ENCODE peak calls at places on chromosomes 1 and 21, in nine cellular contexts. E, O, T, K, L, J, D, S and Q are unnamed samples.

GRCh38 chr1:234919061-234919755 is 209.4 kb downstream of the TOMM20 start:
- DNase-seq in E (peak), O (no peak), T (no peak), K (no peak), L (no peak), J (no peak), D (peak), S (peak), Q (no peak)

GRCh38 chr1:94927405-94928175 is 680 bp upstream of the CNN3 start:
- DNase-seq in E (no peak), O (no peak), T (peak), K (no peak), L (no peak), J (no peak), D (peak), S (no peak), Q (no peak)

GRCh38 chr1:39877980-39878956 is 5.0 kb downstream of the TRIT1 start:
- DNase-seq in E (no peak), O (no peak), T (no peak), K (no peak), L (no peak), J (no peak), D (no peak), S (no peak), Q (no peak)

GRCh38 chr1:178864326-178864725 is 6.6 kb downstream of the ANGPTL1 start:
- DNase-seq in E (no peak), O (no peak), T (peak), K (no peak), L (no peak), J (no peak), D (no peak), S (no peak), Q (no peak)

GRCh38 chr1:47572731-47573505 is 135.1 kb downstream of the FOXD2 start:
- DNase-seq in E (no peak), O (no peak), T (no peak), K (no peak), L (no peak), J (no peak), D (peak), S (no peak), Q (no peak)

GRCh38 chr21:39384674-39385298 is 35.9 kb upstream of the HMGN1 start:
- DNase-seq in E (no peak), O (peak), T (peak), K (peak), L (no peak), J (no peak), D (no peak), S (no peak), Q (no peak)

GRCh38 chr1:177586429-177586828 is 383.4 kb downstream of the SEC16B start:
- DNase-seq in E (no peak), O (no peak), T (peak), K (no peak), L (no peak), J (no peak), D (no peak), S (no peak), Q (no peak)

GRCh38 chr1:85762804-85763203 is 54.6 kb upstream of the ZNHIT6 start:
- DNase-seq in E (no peak), O (no peak), T (no peak), K (no peak), L (no peak), J (no peak), D (no peak), S (no peak), Q (no peak)

GRCh38 chr21:28215214-28215954 is 777.3 kb downstream of the LTN1 start:
- DNase-seq in E (no peak), O (no peak), T (peak), K (no peak), L (no peak), J (no peak), D (no peak), S (peak), Q (no peak)

GRCh38 chr1:228849011-228849541 is 113.8 kb downstream of the RHOU start:
- DNase-seq in E (peak), O (no peak), T (no peak), K (no peak), L (no peak), J (no peak), D (no peak), S (no peak), Q (no peak)

GRCh38 chr1:7679873-7680790 is 91.0 kb upstream of the VAMP3 start:
- DNase-seq in E (peak), O (peak), T (peak), K (peak), L (no peak), J (no peak), D (peak), S (peak), Q (no peak)

GRCh38 chr1:6601049-6601864 is 1.4 kb downstream of the KLHL21 start:
- DNase-seq in E (peak), O (peak), T (peak), K (peak), L (peak), J (no peak), D (peak), S (peak), Q (peak)

GRCh38 chr1:28241633-28242241 is 5.8 kb downstream of the ATP5IF1 start:
- DNase-seq in E (no peak), O (no peak), T (no peak), K (no peak), L (no peak), J (no peak), D (no peak), S (no peak), Q (no peak)

DNA sequence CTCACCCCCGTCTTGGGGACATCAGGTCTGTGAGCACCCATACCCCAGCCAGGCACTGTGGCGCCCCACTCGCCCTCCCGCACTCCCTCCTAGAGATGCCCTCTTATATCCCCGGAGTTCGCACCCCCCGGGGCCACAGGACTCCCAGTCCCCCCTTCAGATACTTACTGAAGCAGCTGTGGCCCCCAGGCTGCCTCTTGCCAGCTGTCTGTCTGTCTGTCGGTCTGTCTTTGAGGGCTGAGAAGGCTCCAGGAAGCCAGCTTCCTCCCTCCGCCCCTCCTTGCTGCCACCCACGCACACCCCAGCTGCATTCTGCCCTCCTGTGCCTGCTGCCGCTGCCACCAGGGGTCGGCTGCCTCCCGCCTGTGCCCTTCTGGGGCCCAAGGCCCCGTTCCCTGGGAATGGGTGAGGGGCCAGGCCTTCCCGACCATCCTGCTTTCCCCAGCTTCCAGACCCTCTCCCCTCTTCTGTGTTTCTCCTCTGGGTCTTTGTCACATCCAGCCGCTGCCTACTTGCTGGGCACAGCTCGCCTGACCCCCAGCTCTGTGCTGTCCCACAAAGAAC is at the start of gene PTPN7:
- DNase-seq in E (no peak), O (peak), T (no peak), K (no peak), L (no peak), J (peak), D (no peak), S (no peak), Q (peak)
- TF ChIP-seq POLR2A in E (no peak), O (peak), T (no peak), K (no peak), L (no peak), J (no peak), D (no peak), S (no peak), Q (peak)

DNA sequence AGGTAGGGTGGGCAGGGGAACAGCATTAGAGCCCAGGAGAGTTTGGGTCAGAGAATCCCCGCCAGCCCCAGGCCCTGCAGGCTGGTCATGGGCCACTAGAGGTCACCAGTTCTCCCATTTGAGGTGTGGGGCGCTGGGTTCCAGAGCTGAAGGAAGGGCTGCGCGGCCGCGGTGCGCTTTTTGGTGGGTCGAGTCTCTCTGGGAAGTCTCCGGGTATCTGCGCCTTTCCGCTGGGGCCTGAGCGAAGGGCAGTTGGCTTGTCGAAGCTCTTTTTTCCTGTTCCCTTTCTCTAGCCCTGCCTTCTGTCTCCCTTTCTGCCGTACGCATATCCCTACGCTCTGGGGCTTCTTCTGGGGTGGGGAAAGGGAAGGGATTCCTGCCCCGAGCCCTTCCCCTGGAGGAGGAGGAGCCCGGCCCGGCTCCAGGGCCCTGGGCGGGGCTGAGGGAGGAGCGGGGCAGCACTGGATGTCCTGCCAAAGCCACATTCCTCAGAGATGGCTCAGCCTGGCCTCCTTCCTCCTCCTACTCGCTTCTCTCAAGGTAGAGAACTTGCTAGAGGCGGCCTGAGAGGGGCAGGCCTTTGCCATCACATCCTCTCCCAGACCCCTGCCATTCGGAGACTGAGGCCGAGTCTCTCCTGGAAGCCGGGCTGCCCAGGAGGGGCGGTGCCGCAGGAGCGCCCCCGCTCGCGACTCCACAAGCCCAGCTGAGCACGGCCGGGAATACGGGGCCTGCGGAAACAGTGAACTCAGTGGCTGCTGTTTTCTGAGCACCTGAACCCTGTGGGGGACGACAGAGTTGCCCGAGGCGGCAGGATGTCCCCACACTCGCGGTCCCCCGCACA is 12.0 kb downstream of the ADAMTSL4 start:
- DNase-seq in E (peak), O (peak), T (peak), K (peak), L (peak), J (no peak), D (peak), S (peak), Q (peak)
- TF ChIP-seq POLR2A in E (peak), O (no peak), T (peak), K (peak), L (peak), J (no peak), D (peak), S (peak), Q (peak)

GRCh38 chr1:161018631-161018930 is 2.4 kb downstream of the F11R start:
- DNase-seq in E (no peak), O (no peak), T (no peak), K (no peak), L (no peak), J (no peak), D (no peak), S (no peak), Q (no peak)

GRCh38 chr1:161019767-161020572 is 982 bp downstream of the F11R start:
- DNase-seq in E (no peak), O (peak), T (no peak), K (no peak), L (no peak), J (no peak), D (no peak), S (no peak), Q (peak)

GRCh38 chr1:161020573-161021167 is at the start of gene F11R:
- DNase-seq in E (no peak), O (peak), T (no peak), K (no peak), L (no peak), J (no peak), D (no peak), S (peak), Q (peak)

GRCh38 chr1:161021168-161021958 is 411 bp upstream of the F11R start:
- DNase-seq in E (peak), O (peak), T (peak), K (peak), L (peak), J (peak), D (peak), S (peak), Q (peak)

DNA sequence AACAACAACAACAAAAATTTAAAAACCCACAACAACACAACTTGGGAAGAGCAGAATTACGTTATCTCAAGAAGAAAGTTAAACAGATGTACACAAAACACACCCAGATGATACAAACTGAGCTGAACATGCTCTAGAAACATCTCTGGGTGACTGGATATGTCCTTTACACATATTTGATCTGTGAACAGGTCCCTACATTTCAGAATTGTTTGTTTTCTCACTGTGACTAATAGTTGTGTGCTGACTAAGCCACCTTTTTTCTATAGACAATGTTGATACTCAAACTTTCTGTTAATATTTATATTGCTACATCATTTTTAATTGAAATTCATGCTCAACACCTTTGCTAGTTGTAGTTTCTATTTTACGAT is 994 bp upstream of the F11R start:
- DNase-seq in E (no peak), O (no peak), T (peak), K (no peak), L (no peak), J (no peak), D (no peak), S (no peak), Q (peak)
- TF ChIP-seq POLR2A in E (no peak), O (no peak), T (no peak), K (no peak), L (no peak), J (no peak), D (no peak), S (no peak), Q (no peak)

GRCh38 chr1:218670875-218671274 is 325.7 kb downstream of the TGFB2 start:
- DNase-seq in E (no peak), O (no peak), T (no peak), K (no peak), L (no peak), J (no peak), D (no peak), S (no peak), Q (no peak)

GRCh38 chr1:218673170-218673569 is 328.0 kb downstream of the TGFB2 start:
- DNase-seq in E (no peak), O (no peak), T (no peak), K (no peak), L (no peak), J (no peak), D (no peak), S (no peak), Q (no peak)

GRCh38 chr1:218676991-218677390 is 331.9 kb downstream of the TGFB2 start:
- DNase-seq in E (no peak), O (no peak), T (no peak), K (no peak), L (no peak), J (no peak), D (no peak), S (no peak), Q (no peak)

GRCh38 chr1:218671573-218671972 is 326.4 kb downstream of the TGFB2 start:
- DNase-seq in E (no peak), O (no peak), T (peak), K (no peak), L (no peak), J (no peak), D (no peak), S (no peak), Q (no peak)

GRCh38 chr1:218674280-218674773 is 329.2 kb downstream of the TGFB2 start:
- DNase-seq in E (no peak), O (peak), T (peak), K (peak), L (peak), J (no peak), D (no peak), S (peak), Q (no peak)
- TF ChIP-seq POLR2A in E (no peak), O (no peak), T (no peak), K (peak), L (no peak), J (no peak), D (no peak), S (no peak), Q (no peak)